ENCODE peak calls at places on chromosomes 12 and 14, in four cellular contexts. One of them, this sample, is unnamed.

GRCh38 chr12:132547207-132547740 is 57.3 kb downstream of the FBRSL1 start:
- DNase-seq in transverse colon: no peak
- DNase-seq in uterus: no peak
- DNase-seq in A549: no peak
- DNase-seq in this sample: no peak

GRCh38 chr14:105139212-105139825 is 29.3 kb downstream of the JAG2 start:
- DNase-seq in transverse colon: no peak
- DNase-seq in A549: no peak
- DNase-seq in uterus: no peak
- DNase-seq in this sample: no peak

GRCh38 chr14:30194769-30195168 is 267.1 kb upstream of the PRKD1 start:
- DNase-seq in transverse colon: no peak
- DNase-seq in A549: no peak
- DNase-seq in uterus: no peak
- DNase-seq in this sample: no peak

GRCh38 chr12:110537605-110538409 is 35.7 kb downstream of the RAD9B start:
- DNase-seq in A549: no peak
- DNase-seq in transverse colon: peak; percentile 44
- DNase-seq in uterus: no peak
- DNase-seq in this sample: peak; percentile 86

GRCh38 chr12:18868673-18869072 is 130.8 kb downstream of the CAPZA3 start:
- DNase-seq in uterus: no peak
- DNase-seq in transverse colon: no peak
- DNase-seq in A549: no peak
- DNase-seq in this sample: no peak

GRCh38 chr12:49824886-49825285 is 3.3 kb downstream of the NCKAP5L start:
- DNase-seq in uterus: no peak
- DNase-seq in transverse colon: no peak
- DNase-seq in A549: no peak
- DNase-seq in this sample: no peak

GRCh38 chr12:27252934-27253333 is 8.8 kb downstream of the STK38L start:
- DNase-seq in uterus: no peak
- DNase-seq in A549: no peak
- DNase-seq in transverse colon: no peak
- DNase-seq in this sample: no peak

GRCh38 chr12:90653051-90653450 is 301.9 kb downstream of the CCER1 start:
- DNase-seq in A549: no peak
- DNase-seq in transverse colon: no peak
- DNase-seq in uterus: no peak
- DNase-seq in this sample: no peak

GRCh38 chr12:13223176-13223806 is 26.8 kb downstream of the EMP1 start:
- DNase-seq in transverse colon: no peak
- DNase-seq in uterus: no peak
- DNase-seq in A549: peak; percentile 76
- DNase-seq in this sample: no peak

GRCh38 chr14:100302616-100303015 is 3.6 kb downstream of the SLC25A29 start:
- DNase-seq in A549: no peak
- DNase-seq in uterus: no peak
- DNase-seq in transverse colon: no peak
- DNase-seq in this sample: peak; percentile 57

GRCh38 chr14:69038449-69039286 is 59.6 kb upstream of the ACTN1 start:
- DNase-seq in A549: peak; percentile 35
- DNase-seq in uterus: peak; percentile 73
- DNase-seq in transverse colon: no peak
- DNase-seq in this sample: no peak

GRCh38 chr12:27564612-27565213 is 40.7 kb downstream of the PPFIBP1 start:
- DNase-seq in transverse colon: no peak
- DNase-seq in uterus: no peak
- DNase-seq in A549: no peak
- DNase-seq in this sample: no peak

GRCh38 chr14:94018308-94018707 is 7.8 kb upstream of the OTUB2 start:
- DNase-seq in uterus: no peak
- DNase-seq in transverse colon: no peak
- DNase-seq in A549: no peak
- DNase-seq in this sample: no peak

GRCh38 chr12:32265461-32265860 is 133.9 kb upstream of the FGD4 start:
- DNase-seq in A549: no peak
- DNase-seq in transverse colon: no peak
- DNase-seq in uterus: no peak
- DNase-seq in this sample: no peak

GRCh38 chr12:78490841-78491240 is 373.7 kb upstream of the SYT1 start:
- DNase-seq in uterus: no peak
- DNase-seq in transverse colon: no peak
- DNase-seq in A549: no peak
- DNase-seq in this sample: no peak

GRCh38 chr14:71550367-71550766 is 381.9 kb upstream of the RGS6 start:
- DNase-seq in A549: no peak
- DNase-seq in uterus: no peak
- DNase-seq in transverse colon: no peak
- DNase-seq in this sample: no peak

DNA sequence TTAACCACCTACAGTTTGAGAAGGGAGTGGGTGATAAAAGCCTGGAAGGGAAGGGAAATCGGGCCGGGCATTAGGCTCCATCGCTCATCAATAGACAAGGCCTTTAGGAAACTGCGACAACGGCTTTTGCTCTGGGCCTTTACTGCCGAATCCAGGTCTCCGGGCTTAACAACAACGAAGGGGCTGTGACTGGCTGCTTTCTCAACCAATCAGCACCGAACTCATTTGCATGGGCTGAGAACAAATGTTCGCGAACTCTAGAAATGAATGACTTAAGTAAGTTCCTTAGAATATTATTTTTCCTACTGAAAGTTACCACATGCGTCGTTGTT is 263 bp upstream of the RNU7-1 start:
- DNase-seq in uterus: peak; percentile 93
- DNase-seq in A549: peak; percentile 97
- DNase-seq in transverse colon: peak; percentile 85
- DNase-seq in this sample: peak; percentile 86
- H3K4me3 ChIP-seq in uterus: peak overlapping the region; percentile 74
- H3K4me3 ChIP-seq in A549: peak overlapping the region; percentile 59
- H3K4me3 ChIP-seq in transverse colon: peak overlapping the region; percentile 54
- H3K4me3 ChIP-seq in this sample: peak overlapping the region; percentile 86

DNA sequence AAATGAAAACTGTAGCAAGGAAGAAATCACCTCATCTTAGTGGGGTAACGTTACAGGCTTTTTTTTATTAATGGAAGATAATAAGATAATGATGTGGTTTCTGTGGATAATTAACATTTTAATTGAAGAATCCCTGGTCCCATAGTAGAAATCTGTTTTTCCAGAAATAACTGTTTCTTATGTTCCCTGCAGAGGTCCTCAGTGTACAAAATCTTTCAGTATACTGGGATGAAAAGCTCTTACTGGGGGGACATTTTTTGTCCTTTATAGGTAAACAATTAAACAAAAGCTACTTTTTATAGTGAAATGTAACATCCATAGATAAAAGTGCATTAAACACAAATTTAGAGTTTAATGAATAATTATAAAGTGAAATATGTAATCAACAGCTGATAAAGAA is 312.2 kb downstream of the ATXN7L3B start:
- DNase-seq in A549: no peak
- DNase-seq in transverse colon: no peak
- DNase-seq in uterus: no peak
- DNase-seq in this sample: no peak
- TF ChIP-seq CTCF in A549: peak; percentile 16
- TF ChIP-seq CTCF in transverse colon: no peak
- TF ChIP-seq CTCF in uterus: no peak
- TF ChIP-seq CTCF in this sample: no peak

GRCh38 chr12:53659011-53659551 is 16.8 kb downstream of the ATP5MC2 start:
- DNase-seq in A549: peak; percentile 25
- DNase-seq in transverse colon: peak; percentile 67
- DNase-seq in uterus: no peak
- DNase-seq in this sample: no peak
- TF ChIP-seq POLR2A in A549: no peak
- TF ChIP-seq POLR2A in transverse colon: peak; percentile 8
- TF ChIP-seq POLR2A in uterus: no peak
- TF ChIP-seq POLR2A in this sample: no peak

GRCh38 chr14:95811813-95812212 is 64.8 kb upstream of the TUNAR start:
- DNase-seq in uterus: no peak
- DNase-seq in A549: no peak
- DNase-seq in transverse colon: no peak
- DNase-seq in this sample: no peak
- H3K4me3 ChIP-seq in uterus: no peak overlapping the region
- H3K4me3 ChIP-seq in A549: no peak overlapping the region
- H3K4me3 ChIP-seq in transverse colon: no peak overlapping the region
- H3K4me3 ChIP-seq in this sample: no peak overlapping the region

DNA sequence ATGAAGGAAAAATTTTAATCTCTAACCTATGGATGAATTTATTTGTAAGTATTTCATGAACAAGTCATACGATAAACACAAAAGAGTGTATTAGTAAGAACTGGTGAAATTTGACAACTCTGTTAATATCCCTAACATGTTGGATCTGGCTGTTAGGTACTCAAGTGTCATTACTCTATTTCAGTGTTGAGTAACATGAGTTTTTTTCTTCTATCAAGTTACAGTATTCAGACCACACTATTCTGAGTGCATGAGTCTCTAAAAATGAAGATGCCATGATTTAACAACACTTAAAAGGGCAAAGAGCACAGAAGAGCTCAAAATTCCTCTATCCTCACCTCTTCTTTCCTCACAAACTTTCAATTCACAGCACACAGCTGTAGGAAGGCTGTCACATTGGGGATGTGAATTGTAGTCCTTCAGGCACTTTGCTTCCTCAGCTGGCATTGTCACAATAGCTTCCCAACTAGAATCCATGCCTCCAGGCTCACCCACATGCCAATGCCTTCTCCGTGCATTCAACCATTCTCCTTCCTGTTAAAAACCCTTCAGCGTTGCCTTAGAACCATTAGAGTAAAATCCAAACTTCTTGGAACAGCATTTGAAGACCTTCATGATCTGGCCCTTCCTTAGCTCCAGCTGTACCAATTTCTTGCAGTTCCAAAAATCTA is 73.7 kb upstream of the DBX2 start:
- DNase-seq in uterus: no peak
- DNase-seq in transverse colon: no peak
- DNase-seq in A549: no peak
- DNase-seq in this sample: no peak
- TF ChIP-seq CTCF in uterus: no peak
- TF ChIP-seq CTCF in transverse colon: no peak
- TF ChIP-seq CTCF in A549: no peak
- TF ChIP-seq CTCF in this sample: no peak

GRCh38 chr12:52052471-52053186 is 1.4 kb downstream of the NR4A1 start:
- DNase-seq in transverse colon: peak; percentile 71
- DNase-seq in uterus: no peak
- DNase-seq in A549: no peak
- DNase-seq in this sample: peak; percentile 64
- TF ChIP-seq POLR2A in transverse colon: peak; percentile 51
- TF ChIP-seq POLR2A in uterus: no peak
- TF ChIP-seq POLR2A in A549: no peak
- TF ChIP-seq POLR2A in this sample: no peak